ENCODE peak calls at places on chromosome 20, in five cellular contexts. One of them, this sample, is unnamed.

GRCh38 chr20:14582855-14583254 is 245.4 kb upstream of the FLRT3 start:
- DNase-seq in CD8-positive, alpha-beta memory T cell: no peak
- DNase-seq in neural crest cell: no peak
- DNase-seq in globus pallidus: no peak
- DNase-seq in NCI-H446 treated with DMSO at 0.1 percent for 48 hours: no peak
- DNase-seq in this sample: no peak

GRCh38 chr20:49281059-49281912 is 3.4 kb upstream of the ZNFX1 start:
- DNase-seq in CD8-positive, alpha-beta memory T cell: no peak
- DNase-seq in neural crest cell: no peak
- DNase-seq in globus pallidus: no peak
- DNase-seq in NCI-H446 treated with DMSO at 0.1 percent for 48 hours: no peak
- DNase-seq in this sample: no peak

GRCh38 chr20:54680872-54681297 is 205.5 kb downstream of the DOK5 start:
- DNase-seq in CD8-positive, alpha-beta memory T cell: no peak
- DNase-seq in neural crest cell: peak
- DNase-seq in globus pallidus: peak
- DNase-seq in NCI-H446 treated with DMSO at 0.1 percent for 48 hours: no peak
- DNase-seq in this sample: peak

GRCh38 chr20:43541214-43541613 is 17.6 kb upstream of the SGK2 start:
- DNase-seq in CD8-positive, alpha-beta memory T cell: no peak
- DNase-seq in neural crest cell: no peak
- DNase-seq in globus pallidus: no peak
- DNase-seq in NCI-H446 treated with DMSO at 0.1 percent for 48 hours: no peak
- DNase-seq in this sample: no peak

GRCh38 chr20:33554914-33555420 is 65.1 kb downstream of the CBFA2T2 start:
- DNase-seq in CD8-positive, alpha-beta memory T cell: peak
- DNase-seq in neural crest cell: no peak
- DNase-seq in globus pallidus: peak
- DNase-seq in NCI-H446 treated with DMSO at 0.1 percent for 48 hours: peak
- DNase-seq in this sample: peak

GRCh38 chr20:1177680-1178079 is 7.1 kb downstream of the TMEM74B start:
- DNase-seq in CD8-positive, alpha-beta memory T cell: no peak
- DNase-seq in neural crest cell: no peak
- DNase-seq in globus pallidus: no peak
- DNase-seq in NCI-H446 treated with DMSO at 0.1 percent for 48 hours: no peak
- DNase-seq in this sample: no peak

GRCh38 chr20:44222027-44222426 is 11.5 kb upstream of the OSER1 start:
- DNase-seq in CD8-positive, alpha-beta memory T cell: no peak
- DNase-seq in neural crest cell: no peak
- DNase-seq in globus pallidus: no peak
- DNase-seq in NCI-H446 treated with DMSO at 0.1 percent for 48 hours: no peak
- DNase-seq in this sample: no peak

GRCh38 chr20:44547419-44547818 is 25.5 kb upstream of the SERINC3 start:
- DNase-seq in CD8-positive, alpha-beta memory T cell: no peak
- DNase-seq in neural crest cell: no peak
- DNase-seq in globus pallidus: no peak
- DNase-seq in NCI-H446 treated with DMSO at 0.1 percent for 48 hours: no peak
- DNase-seq in this sample: no peak

GRCh38 chr20:7392551-7392950 is 547.7 kb downstream of the HAO1 start:
- DNase-seq in CD8-positive, alpha-beta memory T cell: no peak
- DNase-seq in neural crest cell: no peak
- DNase-seq in globus pallidus: peak
- DNase-seq in NCI-H446 treated with DMSO at 0.1 percent for 48 hours: no peak
- DNase-seq in this sample: peak

GRCh38 chr20:36541227-36542018 is at the start of gene MYL9:
- DNase-seq in CD8-positive, alpha-beta memory T cell: no peak
- DNase-seq in neural crest cell: peak
- DNase-seq in globus pallidus: no peak
- DNase-seq in NCI-H446 treated with DMSO at 0.1 percent for 48 hours: no peak
- DNase-seq in this sample: peak

GRCh38 chr20:50982372-50982771 is 23.8 kb downstream of the MOCS3 start:
- DNase-seq in CD8-positive, alpha-beta memory T cell: no peak
- DNase-seq in neural crest cell: no peak
- DNase-seq in globus pallidus: no peak
- DNase-seq in NCI-H446 treated with DMSO at 0.1 percent for 48 hours: no peak
- DNase-seq in this sample: peak

GRCh38 chr20:41179961-41180360 is 42.6 kb downstream of the PLCG1 start:
- DNase-seq in CD8-positive, alpha-beta memory T cell: no peak
- DNase-seq in neural crest cell: no peak
- DNase-seq in globus pallidus: no peak
- DNase-seq in NCI-H446 treated with DMSO at 0.1 percent for 48 hours: no peak
- DNase-seq in this sample: no peak

GRCh38 chr20:61731363-61732181 is 334.1 kb downstream of the TAF4 start:
- DNase-seq in CD8-positive, alpha-beta memory T cell: no peak
- DNase-seq in neural crest cell: no peak
- DNase-seq in globus pallidus: no peak
- DNase-seq in NCI-H446 treated with DMSO at 0.1 percent for 48 hours: no peak
- DNase-seq in this sample: no peak

This sample was measured in foreskin melanocyte.